ENCODE peak calls at places on chromosomes 11 and 22, in six cellular contexts. E, M, H, L, U and T are unnamed samples.
A peak's percentile ranks its signal among the peaks of the same experiment; 100 is the strongest.

GRCh38 chr22:39664485-39665200 is 94.1 kb downstream of the CACNA1I start:
- DNase-seq in E (no peak), M (no peak), H (no peak), L (peak; percentile 49), U (no peak), T (no peak)

GRCh38 chr11:117181586-117182550 is 3.3 kb downstream of the SIDT2 start:
- DNase-seq in E (no peak), M (no peak), H (no peak), L (no peak), U (no peak), T (no peak)

GRCh38 chr22:32245042-32245441 is 10.1 kb downstream of the SLC5A4 start:
- DNase-seq in E (no peak), M (no peak), H (no peak), L (no peak), U (no peak), T (no peak)

GRCh38 chr11:66881436-66881835 is 24.6 kb downstream of the LRFN4 start:
- DNase-seq in E (no peak), M (no peak), H (no peak), L (no peak), U (no peak), T (no peak)

GRCh38 chr11:19954899-19955298 is 205.4 kb downstream of the DBX1 start:
- DNase-seq in E (no peak), M (no peak), H (no peak), L (no peak), U (no peak), T (no peak)

GRCh38 chr22:44628856-44629255 is 73.1 kb upstream of the PRR5 start:
- DNase-seq in E (no peak), M (no peak), H (no peak), L (no peak), U (no peak), T (no peak)

GRCh38 chr11:92812841-92813240 is 156.6 kb upstream of the MTNR1B start:
- DNase-seq in E (no peak), M (no peak), H (no peak), L (no peak), U (no peak), T (no peak)

GRCh38 chr22:48871176-48871840 is 956.4 kb downstream of the BRD1 start:
- DNase-seq in E (no peak), M (no peak), H (no peak), L (no peak), U (no peak), T (no peak)

DNA sequence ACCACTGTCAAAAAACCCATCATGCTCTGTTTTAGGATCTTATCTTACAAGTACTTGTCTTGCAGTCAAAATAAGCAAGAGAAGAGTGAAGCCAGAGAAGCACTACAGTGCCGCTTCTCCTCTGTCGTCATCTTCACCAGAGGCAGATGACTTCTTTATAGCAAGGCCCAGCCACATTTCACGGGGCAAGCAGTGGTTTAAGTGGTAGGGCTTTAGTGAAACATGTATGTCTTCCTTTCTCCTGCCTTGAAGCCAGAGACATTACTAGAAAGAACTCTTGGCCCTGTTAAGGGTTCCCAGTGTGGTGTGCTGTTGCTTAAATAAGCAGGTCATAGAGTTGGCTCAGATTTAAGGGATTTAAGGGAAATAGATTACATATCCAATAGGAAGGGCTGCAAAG is 42.9 kb upstream of the DEPDC7 start:
- DNase-seq in E (no peak), M (no peak), H (no peak), L (no peak), U (no peak), T (no peak)
- H3K36me3 ChIP-seq in E (peaks cover 39% of the 10 kb centered on the region), M (peaks cover 85% of the 10 kb centered on the region), H (no peaks in the 10 kb centered on the region), L (peaks cover 46% of the 10 kb centered on the region), U (peaks cover 11% of the 10 kb centered on the region), T (no peaks in the 10 kb centered on the region)

DNA sequence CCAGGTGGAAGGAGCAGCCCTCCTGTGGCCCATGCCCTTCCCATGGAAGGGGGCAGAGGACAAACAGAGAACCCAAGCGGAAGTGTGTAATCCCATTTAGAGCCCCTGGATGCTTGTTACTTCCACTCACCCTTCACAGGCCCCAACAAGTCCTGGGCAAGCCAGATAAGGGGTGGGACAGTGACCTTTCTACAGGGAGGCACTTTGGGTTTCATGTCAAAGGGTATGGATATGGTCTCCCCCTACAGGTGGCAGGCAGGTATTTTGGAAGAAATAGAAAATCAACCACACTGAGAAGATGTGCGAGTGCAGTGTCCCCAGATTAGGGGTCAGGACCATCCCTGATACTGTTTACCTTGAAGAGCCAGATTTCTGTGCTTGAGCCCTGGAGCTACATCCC is 11.4 kb downstream of the MPEG1 start:
- DNase-seq in E (no peak), M (peak; percentile 20), H (no peak), L (no peak), U (no peak), T (no peak)
- TF ChIP-seq CTCF in E (no peak), M (peak; percentile 69), H (no peak), L (no peak), U (peak; percentile 31), T (no peak)

DNA sequence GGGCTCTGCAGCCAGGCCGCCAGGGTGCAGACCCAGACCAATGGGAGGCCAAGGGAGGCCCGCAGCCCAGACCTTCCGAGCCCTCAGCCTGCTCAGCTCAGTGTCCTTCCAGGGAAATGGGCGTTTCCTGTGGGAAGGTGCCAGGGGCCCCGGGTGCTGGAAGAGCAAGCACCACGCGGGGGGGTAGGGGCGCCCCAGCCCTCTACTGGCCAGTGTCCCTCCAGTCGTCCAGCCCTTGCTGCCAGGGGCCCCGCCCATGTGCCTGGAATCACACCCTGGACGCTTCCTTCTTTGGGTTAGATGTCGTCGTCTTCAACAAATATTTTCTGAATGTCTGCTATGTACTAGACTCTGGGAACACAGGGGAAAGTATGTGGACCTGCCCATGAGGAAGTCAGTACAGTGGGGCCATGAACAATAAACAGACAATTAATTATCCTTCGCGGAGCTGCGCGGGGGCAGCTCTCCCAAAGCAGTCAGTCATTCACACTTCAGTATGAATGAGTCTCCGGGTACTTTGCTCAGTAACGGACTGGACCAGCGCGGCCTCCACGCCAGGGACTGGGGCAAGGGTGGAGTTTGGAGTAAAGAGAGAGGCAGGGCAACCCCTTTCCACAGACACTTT is 60.2 kb downstream of the CDKN1C start:
- DNase-seq in E (peak; percentile 85), M (no peak), H (peak; percentile 72), L (no peak), U (no peak), T (no peak)
- H3K4me3 ChIP-seq in E (no peak overlapping the region), M (no peak overlapping the region), H (no peak overlapping the region), L (no peak overlapping the region), U (no peak overlapping the region), T (no peak overlapping the region)

DNA sequence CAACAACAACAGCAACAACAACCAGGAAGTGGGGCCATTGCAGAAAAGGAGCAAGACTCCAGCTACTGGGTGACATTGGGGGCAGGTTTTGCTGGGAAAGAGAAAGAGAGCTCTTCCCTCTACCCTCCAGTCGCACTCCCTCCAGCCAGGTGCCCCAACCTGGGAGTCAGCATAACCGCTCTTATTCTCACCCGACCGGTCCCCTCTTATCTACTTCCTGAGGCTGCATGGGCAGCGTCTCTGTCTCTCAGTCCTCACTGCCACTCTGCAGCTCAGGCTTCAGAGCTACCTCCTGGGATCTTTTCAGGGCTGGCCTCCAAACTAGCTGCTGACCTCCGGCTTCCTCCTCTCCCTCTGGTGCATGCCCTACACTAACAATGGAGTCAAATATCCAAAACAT is 5.1 kb downstream of the ZNF70 start:
- DNase-seq in E (no peak), M (no peak), H (no peak), L (no peak), U (no peak), T (no peak)
- H3K36me3 ChIP-seq in E (peaks cover 43% of the 10 kb centered on the region), M (peaks cover 27% of the 10 kb centered on the region), H (no peaks in the 10 kb centered on the region), L (peaks cover 32% of the 10 kb centered on the region), U (peaks cover 3% of the 10 kb centered on the region), T (peaks cover 25% of the 10 kb centered on the region)

DNA sequence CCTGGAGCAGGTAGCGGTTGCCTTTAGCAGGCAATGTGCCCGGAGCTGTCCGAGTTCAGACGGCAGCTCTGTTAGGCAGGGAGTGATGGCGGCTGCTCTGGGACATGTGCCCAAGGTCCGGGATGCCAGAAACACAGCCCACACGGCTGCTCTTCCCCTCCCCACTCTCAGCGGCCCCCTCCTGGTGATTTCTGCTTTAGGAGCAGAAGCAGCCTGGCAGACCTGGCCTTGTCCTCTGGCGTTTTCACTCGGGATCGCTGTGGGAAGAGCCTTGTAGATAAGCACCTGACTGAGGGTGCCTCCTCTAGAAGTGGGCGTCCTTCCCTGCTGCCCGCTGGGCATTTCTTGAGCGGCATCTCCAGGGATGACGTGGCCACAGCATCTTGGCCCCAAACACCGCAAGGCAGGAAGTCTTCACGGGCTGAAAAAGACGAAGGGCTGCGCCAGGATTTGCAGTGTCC is 392.2 kb downstream of the TBC1D22A start:
- DNase-seq in E (no peak), M (no peak), H (no peak), L (peak; percentile 88), U (no peak), T (peak; percentile 64)
- TF ChIP-seq CTCF in E (no peak), M (no peak), H (no peak), L (no peak), U (no peak), T (peak; percentile 34)